ENCODE peak calls at places on chromosomes 13 and 19, in seven cellular contexts. H is H1, G is SK-N-SH, E is HepG2, C is HCT116, Q is GM12878, R is K562. T is an unnamed sample.

GRCh38 chr13:84127597-84128128 is 245.4 kb upstream of the SLITRK1 start:
- DNase-seq in G (no peak), Q (no peak), C (no peak), H (no peak), R (no peak), E (no peak), T (no peak)

GRCh38 chr13:113785051-113786010 is 26.3 kb downstream of the TMEM255B start:
- DNase-seq in G (no peak), E (no peak), Q (no peak), C (peak), R (no peak), H (no peak), T (no peak)

GRCh38 chr13:31209172-31209818 is 9.5 kb downstream of the B3GLCT start:
- DNase-seq in H (no peak), C (no peak), R (no peak), E (no peak), G (peak), Q (no peak), T (no peak)

GRCh38 chr19:44003461-44004134 is 841 bp downstream of the ZNF230 start:
- DNase-seq in E (peak), Q (no peak), R (peak), G (no peak), H (peak), C (no peak), T (no peak)

GRCh38 chr19:11130824-11131455 is 24.6 kb downstream of the SPC24 start:
- DNase-seq in H (peak), C (peak), R (peak), G (peak), E (peak), Q (no peak), T (peak)

GRCh38 chr13:74062933-74063332 is 71.3 kb downstream of the KLF12 start:
- DNase-seq in E (no peak), G (no peak), R (no peak), C (no peak), H (no peak), Q (peak), T (no peak)

GRCh38 chr13:65677906-65678305 is 1552.2 kb downstream of the PCDH9 start:
- DNase-seq in H (no peak), G (no peak), Q (no peak), E (no peak), R (no peak), C (peak), T (no peak)

GRCh38 chr19:12913011-12913561 is 6.0 kb downstream of the SYCE2 start:
- DNase-seq in Q (no peak), C (no peak), E (peak), G (peak), R (no peak), H (peak), T (peak)

GRCh38 chr19:49362048-49362925 is at the start of gene TEAD2:
- DNase-seq in C (no peak), E (peak), H (peak), R (peak), G (peak), Q (no peak), T (peak)

GRCh38 chr19:46698395-46699321 is 18.3 kb downstream of the PRKD2 start:
- DNase-seq in G (no peak), H (no peak), R (no peak), C (no peak), Q (no peak), E (no peak), T (no peak)

GRCh38 chr13:72839831-72840426 is 58.0 kb downstream of the PIBF1 start:
- DNase-seq in E (peak), R (peak), H (peak), Q (peak), C (peak), G (peak), T (peak)

DNA sequence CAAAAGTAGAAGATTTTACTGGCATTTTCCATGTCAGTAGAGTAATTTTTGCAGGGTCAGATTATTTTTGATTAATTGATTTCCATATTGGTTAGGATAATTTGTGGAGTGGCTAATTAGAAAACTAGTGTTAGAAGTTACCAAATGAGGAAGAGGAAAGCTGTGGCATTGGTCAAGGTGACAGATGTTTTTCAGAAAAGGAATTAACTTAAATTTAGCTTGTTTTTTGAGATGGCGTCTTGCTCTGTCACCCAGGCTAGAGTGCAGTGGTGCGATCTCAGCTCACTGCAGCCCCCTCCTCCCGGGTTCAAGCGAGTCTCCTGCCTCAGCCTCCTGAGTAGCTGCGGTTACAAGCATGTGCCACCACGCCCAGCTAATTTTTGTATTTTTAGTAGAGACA is 28.8 kb downstream of the LSM14A start:
- DNase-seq in R (no peak), G (no peak), H (no peak), E (no peak), C (no peak), Q (no peak), T (no peak)
- TF ChIP-seq JUND in R (no peak), G (no peak), H (no peak), E (no peak), C (no peak), Q (no peak), T (no peak)

GRCh38 chr13:42534785-42535184 is 39.2 kb upstream of the TNFSF11 start:
- DNase-seq in E (no peak), R (no peak), Q (no peak), H (no peak), G (no peak), C (no peak), T (no peak)
- TF ChIP-seq JUND in E (no peak), R (no peak), Q (no peak), H (no peak), G (no peak), C (no peak), T (no peak)

GRCh38 chr13:79782541-79783216 is 301.7 kb downstream of the NDFIP2 start:
- DNase-seq in R (no peak), Q (no peak), G (peak), H (peak), C (no peak), E (peak), T (no peak)
- TF ChIP-seq JUND in R (no peak), Q (no peak), G (no peak), H (peak), C (no peak), E (no peak), T (no peak)

DNA sequence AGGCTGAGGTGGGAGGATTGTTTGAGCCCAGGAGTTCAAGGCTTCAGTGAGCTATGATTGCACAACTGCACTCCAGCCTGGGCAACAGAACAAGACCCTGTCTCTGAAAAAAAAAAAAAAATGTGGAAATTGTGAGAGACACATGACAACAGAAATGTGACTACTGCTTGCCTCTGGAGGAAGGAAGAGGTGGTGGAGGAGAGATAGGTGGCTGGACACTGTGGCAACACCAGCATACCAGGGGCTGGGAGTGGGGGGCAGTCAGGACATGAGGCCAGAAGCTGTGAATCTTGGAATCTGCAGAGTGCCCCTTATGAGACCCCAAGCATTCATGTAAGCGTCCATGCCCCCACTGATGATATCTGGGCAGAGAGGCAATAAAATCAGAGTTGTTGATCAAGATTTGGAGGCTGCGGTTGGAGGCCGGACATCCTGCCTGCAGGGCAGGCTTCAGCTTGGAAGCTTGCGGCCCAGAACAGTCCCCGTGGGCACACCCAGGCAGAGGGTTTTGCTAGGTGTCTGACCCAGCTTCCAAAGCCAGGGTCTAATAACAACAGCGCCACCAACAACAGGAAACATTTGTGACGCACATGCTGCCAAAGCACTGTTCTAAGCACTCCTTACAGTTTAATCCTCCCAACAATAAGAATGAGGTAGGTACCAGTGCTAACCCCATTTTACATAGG is 16.9 kb downstream of the FAM187B start:
- DNase-seq in Q (no peak), E (peak), G (no peak), H (no peak), C (no peak), R (no peak), T (no peak)
- TF ChIP-seq JUND in Q (no peak), E (no peak), G (no peak), H (no peak), C (no peak), R (no peak), T (no peak)

GRCh38 chr13:48504606-48505369 is 28.1 kb downstream of the RCBTB2 start:
- DNase-seq in C (no peak), Q (no peak), G (no peak), R (no peak), E (no peak), H (no peak), T (no peak)
- TF ChIP-seq JUND in C (no peak), Q (no peak), G (no peak), R (no peak), E (no peak), H (no peak), T (no peak)

GRCh38 chr19:35832054-35832453 is 19.4 kb upstream of the PRODH2 start:
- DNase-seq in E (no peak), R (no peak), G (no peak), C (no peak), H (no peak), Q (no peak), T (no peak)
- TF ChIP-seq JUND in E (no peak), R (no peak), G (no peak), C (no peak), H (no peak), Q (no peak), T (no peak)